ENCODE peak calls at places on chromosomes 3 and 15, in nine cellular contexts. S is GM18507; A is stimulated activated CD8-positive, alpha-beta memory T cell treated with anti-CD3 and anti-CD28 coated beads, Interleukin-7, amount 100 ng/mL, for 1 hour; Q is MV-4-11; B is MCF 10A; M is COR-L47; X is endothelial cell; D is AG04449; K is A172. T is an unnamed sample.

GRCh38 chr15:45378149-45378912 is at the start of gene GATM:
- DNase-seq in S (peak), A (no peak), Q (peak), B (peak), M (peak), X (peak), D (no peak), K (peak), T (no peak)

GRCh38 chr15:35068861-35069260 is 16.2 kb downstream of the NANOGP8 start:
- DNase-seq in S (no peak), A (no peak), Q (no peak), B (no peak), M (no peak), X (no peak), D (no peak), K (no peak), T (no peak)

GRCh38 chr3:171956372-171957104 is 82.8 kb upstream of the FNDC3B start:
- DNase-seq in S (no peak), A (no peak), Q (no peak), B (no peak), M (no peak), X (no peak), D (no peak), K (no peak), T (no peak)

GRCh38 chr3:162525791-162526190 is 1029.2 kb downstream of the OTOL1 start:
- DNase-seq in S (no peak), A (no peak), Q (no peak), B (no peak), M (no peak), X (no peak), D (no peak), K (no peak), T (no peak)

GRCh38 chr3:188274249-188274915 is 120.4 kb downstream of the LPP start:
- DNase-seq in S (no peak), A (no peak), Q (no peak), B (no peak), M (no peak), X (no peak), D (no peak), K (no peak), T (no peak)

GRCh38 chr3:10185804-10186762 is 21.4 kb downstream of the IRAK2 start:
- DNase-seq in S (no peak), A (no peak), Q (peak), B (no peak), M (no peak), X (no peak), D (no peak), K (no peak), T (no peak)

GRCh38 chr3:181710581-181711255 is 1.0 kb upstream of the SOX2 start:
- DNase-seq in S (no peak), A (no peak), Q (no peak), B (no peak), M (no peak), X (no peak), D (no peak), K (no peak), T (no peak)

GRCh38 chr15:30905821-30906220 is 2.1 kb downstream of the FAN1 start:
- DNase-seq in S (no peak), A (no peak), Q (no peak), B (no peak), M (no peak), X (no peak), D (no peak), K (no peak), T (no peak)

GRCh38 chr3:137768021-137768360 is 3.9 kb downstream of the SOX14 start:
- DNase-seq in S (no peak), A (no peak), Q (no peak), B (no peak), M (no peak), X (no peak), D (no peak), K (no peak), T (no peak)

GRCh38 chr15:75234191-75234810 is 23.8 kb upstream of the GOLGA6C start:
- DNase-seq in S (no peak), A (no peak), Q (no peak), B (no peak), M (no peak), X (no peak), D (no peak), K (no peak), T (no peak)

GRCh38 chr3:28347374-28348285 is 891 bp upstream of the ZCWPW2 start:
- DNase-seq in S (no peak), A (no peak), Q (peak), B (peak), M (no peak), X (no peak), D (no peak), K (peak), T (peak)

GRCh38 chr3:37687966-37688365 is 173.7 kb upstream of the CTDSPL start:
- DNase-seq in S (no peak), A (no peak), Q (no peak), B (no peak), M (no peak), X (no peak), D (no peak), K (no peak), T (no peak)

GRCh38 chr3:69085543-69086132 is 901 bp downstream of the ARL6IP5 start:
- DNase-seq in S (no peak), A (no peak), Q (no peak), B (peak), M (no peak), X (no peak), D (no peak), K (no peak), T (no peak)

GRCh38 chr15:32878849-32879795 is 161.3 kb downstream of the GREM1 start:
- DNase-seq in S (no peak), A (no peak), Q (no peak), B (no peak), M (no peak), X (no peak), D (no peak), K (no peak), T (no peak)

GRCh38 chr15:26864664-26865191 is 2.1 kb upstream of the GABRA5 start:
- DNase-seq in S (no peak), A (no peak), Q (peak), B (no peak), M (peak), X (peak), D (no peak), K (no peak), T (no peak)

GRCh38 chr3:4885322-4885721 is 93.9 kb upstream of the BHLHE40 start:
- DNase-seq in S (no peak), A (no peak), Q (no peak), B (no peak), M (no peak), X (no peak), D (no peak), K (peak), T (no peak)

GRCh38 chr3:111979689-111980025 is 831 bp downstream of the ABHD10 start:
- DNase-seq in S (no peak), A (no peak), Q (no peak), B (no peak), M (no peak), X (no peak), D (no peak), K (no peak), T (no peak)

GRCh38 chr15:43974852-43975251 is 148.1 kb downstream of the WDR76 start:
- DNase-seq in S (peak), A (no peak), Q (no peak), B (no peak), M (no peak), X (no peak), D (no peak), K (no peak), T (no peak)

GRCh38 chr3:117692416-117692995 is 982.9 kb downstream of the TUSC7 start:
- DNase-seq in S (no peak), A (no peak), Q (no peak), B (no peak), M (no peak), X (no peak), D (peak), K (no peak), T (peak)

GRCh38 chr3:45644063-45644462 is 45.1 kb upstream of the SACM1L start:
- DNase-seq in S (no peak), A (no peak), Q (peak), B (peak), M (no peak), X (no peak), D (no peak), K (peak), T (no peak)

GRCh38 chr3:171876651-171877272 is 33.6 kb downstream of the TMEM212 start:
- DNase-seq in S (no peak), A (no peak), Q (peak), B (peak), M (no peak), X (no peak), D (peak), K (peak), T (peak)

GRCh38 chr3:140292684-140293083 is 357.7 kb downstream of the CLSTN2 start:
- DNase-seq in S (no peak), A (no peak), Q (no peak), B (peak), M (peak), X (no peak), D (no peak), K (peak), T (peak)

GRCh38 chr15:48868549-48868948 is 9.4 kb upstream of the EID1 start:
- DNase-seq in S (no peak), A (no peak), Q (peak), B (peak), M (no peak), X (no peak), D (peak), K (peak), T (no peak)

GRCh38 chr3:24829011-24829581 is 334.4 kb upstream of the THRB start:
- DNase-seq in S (no peak), A (no peak), Q (no peak), B (no peak), M (peak), X (peak), D (no peak), K (no peak), T (no peak)

GRCh38 chr3:172354931-172355499 is 93.2 kb downstream of the GHSR start:
- DNase-seq in S (no peak), A (no peak), Q (no peak), B (no peak), M (no peak), X (no peak), D (no peak), K (no peak), T (no peak)

GRCh38 chr3:144491333-144491732 is 519.7 kb downstream of the DIPK2A start:
- DNase-seq in S (no peak), A (no peak), Q (no peak), B (no peak), M (no peak), X (no peak), D (no peak), K (no peak), T (no peak)

GRCh38 chr15:75809986-75810750 is 33.1 kb upstream of the UBE2Q2 start:
- DNase-seq in S (no peak), A (no peak), Q (peak), B (peak), M (peak), X (no peak), D (no peak), K (peak), T (no peak)

GRCh38 chr3:195450731-195451229 is 8.0 kb upstream of the ACAP2 start:
- DNase-seq in S (no peak), A (no peak), Q (peak), B (peak), M (no peak), X (no peak), D (no peak), K (no peak), T (no peak)

GRCh38 chr3:143306419-143306818 is 186.8 kb downstream of the CHST2 start:
- DNase-seq in S (no peak), A (no peak), Q (no peak), B (peak), M (no peak), X (no peak), D (no peak), K (no peak), T (no peak)

GRCh38 chr3:115792206-115792955 is 169.1 kb downstream of the GAP43 start:
- DNase-seq in S (no peak), A (no peak), Q (no peak), B (no peak), M (no peak), X (no peak), D (no peak), K (peak), T (no peak)

GRCh38 chr15:40285151-40285898 is 2.5 kb upstream of the ANKRD63 start:
- DNase-seq in S (no peak), A (no peak), Q (no peak), B (no peak), M (no peak), X (no peak), D (no peak), K (no peak), T (no peak)

GRCh38 chr15:88258021-88258641 is 1.6 kb upstream of the NTRK3 start:
- DNase-seq in S (no peak), A (no peak), Q (no peak), B (no peak), M (no peak), X (peak), D (no peak), K (no peak), T (no peak)

GRCh38 chr15:96849501-96849900 is 519.0 kb downstream of the NR2F2 start:
- DNase-seq in S (no peak), A (no peak), Q (peak), B (peak), M (no peak), X (no peak), D (no peak), K (peak), T (no peak)

GRCh38 chr3:164460851-164461250 is 617.4 kb downstream of the SI start:
- DNase-seq in S (no peak), A (no peak), Q (no peak), B (no peak), M (no peak), X (no peak), D (no peak), K (peak), T (no peak)

GRCh38 chr3:128498127-128498626 is 5.2 kb upstream of the GATA2 start:
- DNase-seq in S (no peak), A (no peak), Q (no peak), B (no peak), M (no peak), X (no peak), D (no peak), K (no peak), T (no peak)

GRCh38 chr3:173825731-173826130 is 428.2 kb downstream of the NLGN1 start:
- DNase-seq in S (no peak), A (no peak), Q (no peak), B (no peak), M (no peak), X (no peak), D (no peak), K (peak), T (no peak)